ENCODE peak calls at places on chromosomes 1 and 21, in six cellular contexts. One of them, this sample, is unnamed.

GRCh38 chr21:34536311-34536710 is 24.3 kb upstream of the KCNE1 start:
- DNase-seq in K562: no peak
- DNase-seq in A549: no peak
- DNase-seq in transverse colon: no peak
- DNase-seq in HepG2: no peak
- DNase-seq in ovary: no peak
- DNase-seq in this sample: no peak

GRCh38 chr1:203264052-203264501 is 34.6 kb upstream of the CHIT1 start:
- DNase-seq in HepG2: no peak
- DNase-seq in K562: no peak
- DNase-seq in transverse colon: no peak
- DNase-seq in ovary: no peak
- DNase-seq in A549: no peak
- DNase-seq in this sample: peak; percentile 58

GRCh38 chr1:155130272-155131006 is 2.8 kb downstream of the EFNA1 start:
- DNase-seq in K562: no peak
- DNase-seq in A549: no peak
- DNase-seq in transverse colon: no peak
- DNase-seq in ovary: no peak
- DNase-seq in HepG2: no peak
- DNase-seq in this sample: no peak

GRCh38 chr21:17427157-17427556 is 85.7 kb upstream of the CXADR start:
- DNase-seq in ovary: no peak
- DNase-seq in A549: no peak
- DNase-seq in HepG2: no peak
- DNase-seq in transverse colon: no peak
- DNase-seq in K562: no peak
- DNase-seq in this sample: no peak

GRCh38 chr1:47231314-47232186 is 475 bp downstream of the TAL1 start:
- DNase-seq in A549: peak; percentile 17
- DNase-seq in K562: peak; percentile 84
- DNase-seq in ovary: no peak
- DNase-seq in transverse colon: no peak
- DNase-seq in HepG2: no peak
- DNase-seq in this sample: no peak

GRCh38 chr1:56547473-56547872 is 31.9 kb downstream of the PLPP3 start:
- DNase-seq in ovary: no peak
- DNase-seq in A549: no peak
- DNase-seq in HepG2: no peak
- DNase-seq in transverse colon: no peak
- DNase-seq in K562: no peak
- DNase-seq in this sample: no peak

GRCh38 chr1:184919892-184920291 is 54.4 kb downstream of the NIBAN1 start:
- DNase-seq in ovary: no peak
- DNase-seq in transverse colon: no peak
- DNase-seq in K562: no peak
- DNase-seq in A549: no peak
- DNase-seq in HepG2: no peak
- DNase-seq in this sample: no peak

GRCh38 chr1:85330206-85330605 is 53.8 kb upstream of the BCL10 start:
- DNase-seq in ovary: no peak
- DNase-seq in transverse colon: no peak
- DNase-seq in A549: peak; percentile 79
- DNase-seq in HepG2: peak; percentile 15
- DNase-seq in K562: no peak
- DNase-seq in this sample: no peak

GRCh38 chr1:98028800-98029199 is 108.0 kb upstream of the DPYD start:
- DNase-seq in A549: peak; percentile 42
- DNase-seq in transverse colon: no peak
- DNase-seq in K562: no peak
- DNase-seq in ovary: no peak
- DNase-seq in HepG2: no peak
- DNase-seq in this sample: no peak

GRCh38 chr1:98030976-98031375 is 110.1 kb upstream of the DPYD start:
- DNase-seq in K562: no peak
- DNase-seq in A549: peak; percentile 34
- DNase-seq in ovary: no peak
- DNase-seq in HepG2: no peak
- DNase-seq in transverse colon: no peak
- DNase-seq in this sample: no peak

GRCh38 chr1:98025858-98026257 is 105.0 kb upstream of the DPYD start:
- DNase-seq in ovary: no peak
- DNase-seq in A549: no peak
- DNase-seq in K562: no peak
- DNase-seq in transverse colon: no peak
- DNase-seq in HepG2: no peak
- DNase-seq in this sample: no peak

GRCh38 chr1:98030483-98030882 is 109.6 kb upstream of the DPYD start:
- DNase-seq in transverse colon: no peak
- DNase-seq in A549: peak; percentile 66
- DNase-seq in ovary: no peak
- DNase-seq in K562: no peak
- DNase-seq in HepG2: no peak
- DNase-seq in this sample: no peak

GRCh38 chr1:98027044-98027443 is 106.2 kb upstream of the DPYD start:
- DNase-seq in K562: no peak
- DNase-seq in transverse colon: no peak
- DNase-seq in A549: no peak
- DNase-seq in HepG2: no peak
- DNase-seq in ovary: no peak
- DNase-seq in this sample: no peak
- H3K4me3 ChIP-seq in K562: no peak overlapping the region
- H3K4me3 ChIP-seq in transverse colon: no peak overlapping the region
- H3K4me3 ChIP-seq in A549: peak overlapping the region; percentile 27
- H3K4me3 ChIP-seq in HepG2: no peak overlapping the region
- H3K4me3 ChIP-seq in ovary: no peak overlapping the region
- H3K4me3 ChIP-seq in this sample: no peak overlapping the region

GRCh38 chr1:97920832-97921571 is at the start of gene DPYD:
- DNase-seq in K562: peak; percentile 76
- DNase-seq in transverse colon: peak; percentile 91
- DNase-seq in A549: peak; percentile 87
- DNase-seq in ovary: peak; percentile 82
- DNase-seq in HepG2: peak; percentile 60
- DNase-seq in this sample: peak; percentile 91
- TF ChIP-seq EP300 in K562: no peak
- TF ChIP-seq EP300 in transverse colon: no peak
- TF ChIP-seq EP300 in A549: no peak
- TF ChIP-seq EP300 in ovary: no peak
- TF ChIP-seq EP300 in HepG2: no peak
- TF ChIP-seq EP300 in this sample: no peak

DNA sequence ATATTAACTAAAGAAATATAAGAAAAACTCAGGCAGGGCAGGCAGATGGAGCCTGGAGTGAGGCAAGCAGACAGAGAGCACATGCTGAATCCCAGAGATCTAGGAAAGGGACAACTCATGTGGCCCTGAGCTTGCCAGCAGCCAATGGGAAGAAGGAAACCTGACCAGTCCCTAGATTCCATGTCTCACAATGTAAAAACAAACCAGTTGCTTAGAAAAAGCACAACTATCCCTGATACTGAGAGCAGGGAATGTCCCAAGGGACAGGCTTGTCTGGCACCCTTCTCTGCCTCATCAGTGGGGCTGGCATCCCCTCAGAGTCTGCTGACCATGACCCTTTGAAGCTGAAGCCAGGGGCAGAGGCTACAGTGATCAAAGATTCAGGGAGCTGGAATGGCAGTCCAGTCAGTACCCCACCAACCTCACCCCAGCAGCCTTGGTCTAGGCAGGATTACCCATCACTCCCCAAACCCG is 27.8 kb downstream of the HSPG2 start:
- DNase-seq in HepG2: no peak
- DNase-seq in ovary: no peak
- DNase-seq in K562: no peak
- DNase-seq in A549: no peak
- DNase-seq in transverse colon: no peak
- DNase-seq in this sample: no peak
- TF ChIP-seq CTCF in HepG2: no peak
- TF ChIP-seq CTCF in ovary: no peak
- TF ChIP-seq CTCF in K562: no peak
- TF ChIP-seq CTCF in A549: no peak
- TF ChIP-seq CTCF in transverse colon: no peak
- TF ChIP-seq CTCF in this sample: no peak

GRCh38 chr1:21654209-21654608 is 14.9 kb downstream of the RAP1GAP start:
- DNase-seq in K562: no peak
- DNase-seq in transverse colon: no peak
- DNase-seq in A549: no peak
- DNase-seq in ovary: no peak
- DNase-seq in HepG2: no peak
- DNase-seq in this sample: no peak

GRCh38 chr1:21652937-21653743 is 16.0 kb downstream of the RAP1GAP start:
- DNase-seq in transverse colon: no peak
- DNase-seq in A549: no peak
- DNase-seq in HepG2: no peak
- DNase-seq in K562: no peak
- DNase-seq in ovary: no peak
- DNase-seq in this sample: no peak

GRCh38 chr1:21651214-21652042 is 17.7 kb downstream of the RAP1GAP start:
- DNase-seq in transverse colon: peak; percentile 51
- DNase-seq in K562: peak; percentile 92
- DNase-seq in A549: peak; percentile 30
- DNase-seq in HepG2: no peak
- DNase-seq in ovary: peak; percentile 56
- DNase-seq in this sample: no peak

GRCh38 chr1:21653744-21654100 is 15.4 kb downstream of the RAP1GAP start:
- DNase-seq in transverse colon: no peak
- DNase-seq in K562: no peak
- DNase-seq in ovary: no peak
- DNase-seq in HepG2: no peak
- DNase-seq in A549: no peak
- DNase-seq in this sample: no peak

DNA sequence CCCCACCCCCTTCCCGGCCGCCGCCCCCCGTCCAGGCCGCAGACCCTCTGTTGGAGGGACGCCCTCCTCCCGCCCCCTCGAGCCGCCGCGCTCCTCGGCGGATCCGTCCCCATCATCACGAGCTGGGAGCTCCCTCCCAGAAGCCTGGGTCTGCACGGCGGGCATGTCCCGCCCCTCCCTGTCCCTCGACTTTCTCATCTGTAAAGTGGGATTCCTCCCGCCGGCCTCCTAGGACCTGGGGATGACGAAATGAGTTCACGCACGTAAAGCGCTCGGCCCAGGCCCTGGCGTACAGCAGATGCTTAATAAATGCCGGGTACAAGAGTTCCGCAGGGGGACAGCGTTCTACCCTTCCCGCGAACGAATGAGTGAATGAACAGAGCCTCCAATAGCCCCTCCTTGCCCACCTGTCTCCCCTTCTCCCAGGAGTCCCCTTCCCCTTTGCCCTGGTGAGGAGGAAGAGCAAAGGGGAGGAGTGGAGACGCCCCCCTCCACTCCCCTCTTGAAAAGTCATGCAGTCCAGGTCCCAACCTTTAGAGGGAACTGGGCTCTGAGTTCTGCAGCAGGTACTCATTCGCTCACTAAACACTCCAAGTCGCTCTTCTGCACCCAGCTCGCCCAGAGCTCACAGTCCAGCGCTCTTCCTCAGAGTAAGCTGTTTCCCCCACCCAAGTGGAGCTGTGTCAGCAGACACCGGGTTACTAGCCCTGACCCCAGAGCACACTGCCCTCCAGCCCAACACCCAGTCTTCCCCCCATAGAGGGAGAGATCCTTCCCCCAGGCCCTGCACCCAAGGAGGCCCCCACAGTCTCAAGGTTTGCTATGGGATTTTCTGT is 16.8 kb downstream of the RAP1GAP start:
- DNase-seq in K562: no peak
- DNase-seq in transverse colon: no peak
- DNase-seq in ovary: no peak
- DNase-seq in A549: no peak
- DNase-seq in HepG2: no peak
- DNase-seq in this sample: no peak
- H3K4me3 ChIP-seq in K562: peak overlapping the region; percentile 42
- H3K4me3 ChIP-seq in transverse colon: no peak overlapping the region
- H3K4me3 ChIP-seq in ovary: peak overlapping the region; percentile 39
- H3K4me3 ChIP-seq in A549: peak overlapping the region; percentile 58
- H3K4me3 ChIP-seq in HepG2: peak overlapping the region; percentile 52
- H3K4me3 ChIP-seq in this sample: peak overlapping the region; percentile 40

GRCh38 chr1:975365-975764 is 6.5 kb downstream of the PERM1 start:
- DNase-seq in transverse colon: no peak
- DNase-seq in HepG2: no peak
- DNase-seq in A549: no peak
- DNase-seq in ovary: peak; percentile 15
- DNase-seq in K562: no peak
- DNase-seq in this sample: no peak
- TF ChIP-seq EP300 in transverse colon: no peak
- TF ChIP-seq EP300 in HepG2: no peak
- TF ChIP-seq EP300 in A549: no peak
- TF ChIP-seq EP300 in ovary: no peak
- TF ChIP-seq EP300 in K562: no peak
- TF ChIP-seq EP300 in this sample: no peak